ENCODE peak calls at places on chromosomes 6 and 20, in ten cellular contexts. M, U, W, C, E, I, X, J, F and L are unnamed samples.

GRCh38 chr6:9192405-9192909 is 757.1 kb upstream of the SLC35B3 start:
- DNase-seq in M (no peak), U (no peak), W (no peak), F (no peak), E (no peak), X (no peak), J (no peak), I (no peak), C (no peak), L (no peak)

GRCh38 chr6:8082954-8083858 is 19.0 kb upstream of the BLOC1S5 start:
- DNase-seq in M (peak; percentile 38), I (no peak), W (peak; percentile 65), C (no peak), U (peak; percentile 71), X (no peak), F (no peak), E (no peak), J (no peak), L (no peak)

GRCh38 chr6:10847684-10848083 is 9.3 kb upstream of the MAK start:
- DNase-seq in M (no peak), W (no peak), F (no peak), E (no peak), C (no peak), I (no peak), U (peak; percentile 18), X (no peak), J (no peak), L (no peak)

GRCh38 chr6:35474129-35474977 is 6.2 kb downstream of the RPL10A start:
- DNase-seq in I (no peak), E (no peak), X (no peak), M (no peak), J (no peak), F (no peak), W (no peak), U (no peak), C (no peak), L (no peak)

GRCh38 chr6:50030777-50031562 is 9.2 kb upstream of the DEFB110 start:
- DNase-seq in I (peak; percentile 65), M (no peak), C (peak; percentile 52), E (no peak), W (peak; percentile 5), J (no peak), X (no peak), F (no peak), U (no peak), L (peak; percentile 64)

GRCh38 chr20:49276895-49277785 is 717 bp downstream of the ZNFX1 start:
- DNase-seq in F (no peak), I (peak; percentile 62), U (no peak), C (no peak), J (peak; percentile 78), W (peak; percentile 33), X (no peak), E (no peak), M (no peak), L (peak; percentile 13)

GRCh38 chr20:4709261-4710105 is 12.2 kb upstream of the PRND start:
- DNase-seq in X (no peak), M (no peak), I (no peak), E (no peak), F (no peak), J (no peak), W (no peak), U (no peak), C (no peak), L (no peak)

GRCh38 chr20:8076505-8077498 is 55.3 kb upstream of the PLCB1 start:
- DNase-seq in X (no peak), U (peak; percentile 53), J (no peak), C (no peak), I (no peak), F (no peak), M (no peak), W (no peak), E (no peak), L (no peak)

GRCh38 chr6:27863962-27864905 is 48.0 kb downstream of the OR2B2 start:
- DNase-seq in W (no peak), M (no peak), E (no peak), F (no peak), C (no peak), X (peak; percentile 3), J (peak; percentile 19), I (no peak), U (peak; percentile 36), L (no peak)

GRCh38 chr6:71460933-71461332 is 172.3 kb downstream of the OGFRL1 start:
- DNase-seq in C (no peak), X (no peak), I (no peak), M (no peak), F (no peak), J (no peak), U (no peak), E (no peak), W (peak; percentile 27), L (no peak)

GRCh38 chr6:159357211-159357920 is 188.2 kb downstream of the FNDC1 start:
- DNase-seq in J (no peak), W (no peak), U (no peak), I (no peak), C (no peak), E (no peak), X (no peak), F (no peak), M (no peak), L (no peak)

GRCh38 chr6:157635388-157636244 is 187.4 kb upstream of the SNX9 start:
- DNase-seq in W (no peak), F (no peak), C (no peak), E (no peak), U (peak; percentile 47), X (no peak), J (no peak), I (no peak), M (no peak), L (no peak)

GRCh38 chr6:31558631-31559500 is 11.5 kb downstream of the NFKBIL1 start:
- DNase-seq in M (no peak), I (no peak), U (peak; percentile 52), J (peak; percentile 80), C (no peak), F (no peak), X (peak; percentile 67), W (peak; percentile 62), E (peak; percentile 25), L (no peak)

GRCh38 chr6:84166395-84166794 is 61.0 kb downstream of the CEP162 start:
- DNase-seq in J (no peak), F (no peak), M (no peak), E (no peak), C (no peak), W (no peak), U (no peak), I (no peak), X (no peak), L (no peak)

GRCh38 chr20:49989234-49990065 is 6.7 kb downstream of the SNAI1 start:
- DNase-seq in F (peak; percentile 26), E (no peak), M (peak; percentile 83), X (no peak), W (peak; percentile 87), I (no peak), J (no peak), C (no peak), U (peak; percentile 88), L (peak; percentile 44)

GRCh38 chr6:152404936-152405595 is 232.1 kb downstream of the SYNE1 start:
- DNase-seq in X (no peak), U (no peak), E (no peak), M (no peak), I (no peak), W (no peak), C (no peak), F (no peak), J (no peak), L (no peak)

GRCh38 chr6:41723178-41723935 is 12.1 kb downstream of the TFEB start:
- DNase-seq in I (no peak), M (peak; percentile 50), U (peak; percentile 95), C (no peak), W (peak; percentile 96), X (no peak), F (peak; percentile 33), E (no peak), J (no peak), L (no peak)

GRCh38 chr6:112437053-112437452 is 89.9 kb downstream of the RFPL4B start:
- DNase-seq in E (no peak), J (no peak), C (no peak), W (no peak), U (no peak), F (no peak), X (no peak), I (no peak), M (no peak), L (no peak)

GRCh38 chr6:130293800-130294199 is 71.0 kb upstream of the SAMD3 start:
- DNase-seq in E (no peak), W (peak; percentile 83), J (peak; percentile 23), F (no peak), U (peak; percentile 65), C (peak; percentile 69), M (peak; percentile 49), X (peak; percentile 22), I (peak; percentile 52), L (peak; percentile 45)

GRCh38 chr6:37940074-37940847 is 120.7 kb downstream of the ZFAND3 start:
- DNase-seq in M (no peak), X (no peak), W (no peak), F (no peak), I (no peak), U (peak; percentile 83), C (no peak), E (no peak), J (no peak), L (no peak)

GRCh38 chr6:169953686-169954085 is 202.3 kb downstream of the ERMARD start:
- DNase-seq in W (no peak), I (peak; percentile 15), J (no peak), E (no peak), M (no peak), U (no peak), X (no peak), C (no peak), F (no peak), L (no peak)

GRCh38 chr20:58514321-58515239 is 619 bp downstream of the APCDD1L start:
- DNase-seq in E (no peak), C (no peak), W (peak; percentile 39), J (no peak), F (no peak), U (peak; percentile 20), M (no peak), I (peak; percentile 61), X (no peak), L (no peak)

GRCh38 chr6:123564363-123564762 is 72.4 kb downstream of the TRDN start:
- DNase-seq in X (no peak), J (no peak), M (no peak), C (no peak), E (no peak), F (no peak), W (no peak), I (no peak), U (no peak), L (no peak)

GRCh38 chr6:150919938-150920337 is 54.4 kb downstream of the MTHFD1L start:
- DNase-seq in F (no peak), W (no peak), U (no peak), M (no peak), X (no peak), J (no peak), I (no peak), E (no peak), C (no peak), L (no peak)